ENCODE peak calls at places on chromosomes 16 and 17, in five cellular contexts. C is HL-60, Z is GM12878, P is A549, H is HCT116. S is an unnamed sample.

GRCh38 chr16:2500634-2500936 is 13.2 kb upstream of the ATP6V0C start:
- DNase-seq in C (no peak), Z (no peak), P (no peak), H (no peak), S (no peak)

GRCh38 chr17:80005360-80006338 is 30.0 kb downstream of the TBC1D16 start:
- DNase-seq in C (peak; percentile 40), Z (no peak), P (peak; percentile 60), H (peak; percentile 40), S (no peak)

GRCh38 chr17:77619851-77620250 is 338.7 kb upstream of the TNRC6C start:
- DNase-seq in C (no peak), Z (no peak), P (peak; percentile 45), H (no peak), S (no peak)

GRCh38 chr16:87414251-87414680 is 22.1 kb downstream of the MAP1LC3B start:
- DNase-seq in C (no peak), Z (no peak), P (no peak), H (no peak), S (no peak)

GRCh38 chr16:1288813-1289479 is 20.5 kb upstream of the UBE2I start:
- DNase-seq in C (no peak), Z (no peak), P (no peak), H (no peak), S (no peak)

GRCh38 chr16:83899272-83899897 is 470 bp downstream of the MLYCD start:
- DNase-seq in C (peak; percentile 50), Z (no peak), P (peak; percentile 35), H (no peak), S (no peak)

GRCh38 chr16:71412270-71413160 is 29.3 kb downstream of the TLE7 start:
- DNase-seq in C (peak; percentile 53), Z (no peak), P (peak; percentile 70), H (peak; percentile 64), S (peak; percentile 50)

GRCh38 chr17:39270923-39271322 is 45.2 kb upstream of the STAC2 start:
- DNase-seq in C (peak; percentile 60), Z (no peak), P (peak; percentile 48), H (peak; percentile 8), S (peak; percentile 2)

GRCh38 chr16:47134550-47134949 is 9.2 kb downstream of the NETO2 start:
- DNase-seq in C (no peak), Z (no peak), P (no peak), H (no peak), S (no peak)

GRCh38 chr17:72598705-72599104 is 477.9 kb downstream of the SOX9 start:
- DNase-seq in C (no peak), Z (no peak), P (no peak), H (no peak), S (no peak)

GRCh38 chr16:48050871-48051270 is 104.9 kb downstream of the ABCC12 start:
- DNase-seq in C (no peak), Z (no peak), P (no peak), H (no peak), S (no peak)

GRCh38 chr17:79402275-79402674 is 208.6 kb downstream of the RBFOX3 start:
- DNase-seq in C (no peak), Z (no peak), P (no peak), H (no peak), S (no peak)

GRCh38 chr16:69105501-69106361 is at the start of gene HAS3:
- DNase-seq in C (peak; percentile 80), Z (no peak), P (peak; percentile 84), H (peak; percentile 69), S (peak; percentile 42)

GRCh38 chr17:29115906-29116651 is 64.1 kb downstream of the MYO18A start:
- DNase-seq in C (peak; percentile 63), Z (no peak), P (peak; percentile 78), H (peak; percentile 35), S (no peak)

GRCh38 chr17:28523186-28523585 is 17.0 kb downstream of the FOXN1 start:
- DNase-seq in C (no peak), Z (no peak), P (no peak), H (no peak), S (no peak)

GRCh38 chr17:2685696-2686095 is 25.9 kb downstream of the CLUH start:
- DNase-seq in C (no peak), Z (no peak), P (no peak), H (no peak), S (no peak)

GRCh38 chr17:76601042-76601441 is 15.4 kb upstream of the ST6GALNAC2 start:
- DNase-seq in C (no peak), Z (no peak), P (no peak), H (no peak), S (no peak)

GRCh38 chr17:38672788-38673713 is 1.7 kb downstream of the EPOP start:
- DNase-seq in C (no peak), Z (no peak), P (no peak), H (no peak), S (no peak)

GRCh38 chr17:50129303-50129945 is 536 bp downstream of the SAMD14 start:
- DNase-seq in C (no peak), Z (no peak), P (peak; percentile 66), H (no peak), S (no peak)

GRCh38 chr16:69187387-69187890 is 475 bp downstream of the SNTB2 start:
- DNase-seq in C (no peak), Z (no peak), P (peak; percentile 43), H (no peak), S (no peak)

GRCh38 chr17:71866095-71866494 is 254.7 kb upstream of the SOX9 start:
- DNase-seq in C (no peak), Z (no peak), P (no peak), H (no peak), S (no peak)

GRCh38 chr17:80422981-80423380 is 8.0 kb downstream of the ENDOV start:
- DNase-seq in C (no peak), Z (no peak), P (no peak), H (no peak), S (no peak)

GRCh38 chr16:21989141-21989540 is 11.8 kb downstream of the PDZD9 start:
- DNase-seq in C (no peak), Z (no peak), P (no peak), H (no peak), S (no peak)

GRCh38 chr16:88489163-88489721 is 36.2 kb downstream of the ZFPM1 start:
- DNase-seq in C (no peak), Z (no peak), P (no peak), H (no peak), S (no peak)

GRCh38 chr17:63402808-63403207 is 43.3 kb downstream of the CYB561 start:
- DNase-seq in C (no peak), Z (no peak), P (no peak), H (no peak), S (no peak)

GRCh38 chr16:89020068-89020924 is 43.3 kb upstream of the CBFA2T3 start:
- DNase-seq in C (no peak), Z (peak; percentile 59), P (no peak), H (no peak), S (no peak)

GRCh38 chr16:51876934-51877333 is 670.0 kb downstream of the TOX3 start:
- DNase-seq in C (no peak), Z (no peak), P (no peak), H (no peak), S (no peak)

GRCh38 chr17:61335105-61335844 is 64.4 kb upstream of the TBX2 start:
- DNase-seq in C (no peak), Z (no peak), P (peak; percentile 78), H (no peak), S (no peak)

GRCh38 chr17:61331178-61331577 is 68.5 kb upstream of the TBX2 start:
- DNase-seq in C (no peak), Z (no peak), P (no peak), H (no peak), S (no peak)

GRCh38 chr17:61331886-61332285 is 67.8 kb upstream of the TBX2 start:
- DNase-seq in C (no peak), Z (no peak), P (no peak), H (no peak), S (no peak)

GRCh38 chr17:61334673-61335072 is 65.0 kb upstream of the TBX2 start:
- DNase-seq in C (no peak), Z (no peak), P (no peak), H (no peak), S (no peak)

GRCh38 chr17:61333151-61333550 is 66.5 kb upstream of the TBX2 start:
- DNase-seq in C (no peak), Z (no peak), P (no peak), H (no peak), S (no peak)
- TF ChIP-seq REST in C (no peak), Z (no peak), P (no peak), H (no peak), S (no peak)

GRCh38 chr17:57832711-57833596 is 16.9 kb downstream of the MRPS23 start:
- DNase-seq in C (peak; percentile 79), Z (no peak), P (peak; percentile 68), H (peak; percentile 69), S (no peak)

GRCh38 chr17:57832299-57832698 is 17.5 kb downstream of the MRPS23 start:
- DNase-seq in C (peak; percentile 52), Z (no peak), P (no peak), H (no peak), S (no peak)

GRCh38 chr17:57833597-57833939 is 16.3 kb downstream of the MRPS23 start:
- DNase-seq in C (no peak), Z (no peak), P (no peak), H (no peak), S (no peak)

GRCh38 chr17:57835333-57835900 is 14.4 kb downstream of the MRPS23 start:
- DNase-seq in C (no peak), Z (no peak), P (no peak), H (no peak), S (no peak)

GRCh38 chr17:57834146-57834741 is 15.6 kb downstream of the MRPS23 start:
- DNase-seq in C (no peak), Z (no peak), P (no peak), H (no peak), S (no peak)
- TF ChIP-seq REST in C (no peak), Z (no peak), P (no peak), H (no peak), S (no peak)

GRCh38 chr16:72428611-72429376 is 256.8 kb upstream of the PMFBP1 start:
- DNase-seq in C (no peak), Z (no peak), P (no peak), H (no peak), S (no peak)

GRCh38 chr16:72429566-72430160 is 257.7 kb upstream of the PMFBP1 start:
- DNase-seq in C (no peak), Z (no peak), P (no peak), H (no peak), S (no peak)

GRCh38 chr16:72437891-72438290 is 265.9 kb upstream of the PMFBP1 start:
- DNase-seq in C (no peak), Z (no peak), P (no peak), H (no peak), S (no peak)

DNA sequence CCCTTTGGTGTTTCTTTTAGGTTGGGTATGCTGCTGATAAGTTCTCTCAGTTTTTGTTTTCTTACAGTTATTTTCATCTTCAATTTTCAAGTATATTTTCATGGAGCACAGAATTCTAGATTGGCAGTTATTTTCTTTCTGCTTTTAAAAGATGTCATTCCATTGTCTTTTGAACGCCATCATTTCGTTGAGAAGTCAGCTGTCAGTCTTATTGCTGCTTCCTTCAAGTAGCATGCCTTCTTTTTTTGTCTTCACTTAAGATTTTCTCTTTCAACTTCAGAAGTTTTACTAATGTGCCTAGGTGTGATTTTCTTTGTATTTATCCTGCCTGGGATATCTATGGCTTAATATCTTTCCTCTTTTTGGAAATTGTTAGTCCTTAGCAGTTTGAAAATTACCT is 262.2 kb upstream of the PMFBP1 start:
- DNase-seq in C (no peak), Z (no peak), P (peak; percentile 77), H (peak; percentile 43), S (no peak)
- TF ChIP-seq REST in C (no peak), Z (no peak), P (no peak), H (no peak), S (no peak)

GRCh38 chr16:78198299-78198698 is 98.8 kb downstream of the WWOX start:
- DNase-seq in C (no peak), Z (no peak), P (no peak), H (no peak), S (no peak)
- TF ChIP-seq REST in C (no peak), Z (no peak), P (no peak), H (no peak), S (no peak)

GRCh38 chr17:35684046-35684802 is 47.2 kb upstream of the RASL10B start:
- DNase-seq in C (no peak), Z (no peak), P (peak; percentile 14), H (no peak), S (no peak)
- TF ChIP-seq REST in C (no peak), Z (no peak), P (no peak), H (no peak), S (no peak)